ENCODE peak calls at places on chromosomes 5 and 9, in six cellular contexts. F is GM12878, Q is HepG2, A is SK-N-SH, N is HCT116, B is H1. P is an unnamed sample.

GRCh38 chr5:75475364-75475763 is 36.1 kb downstream of the CERT1 start:
- DNase-seq in Q (no peak), A (no peak), F (no peak), N (no peak), B (no peak), P (no peak)

GRCh38 chr9:81789751-81790150 is 100.4 kb upstream of the TLE1 start:
- DNase-seq in Q (no peak), A (no peak), F (no peak), B (no peak), N (no peak), P (no peak)

GRCh38 chr5:32115985-32116384 is 58.1 kb downstream of the GOLPH3 start:
- DNase-seq in F (no peak), Q (no peak), A (no peak), N (no peak), B (no peak), P (no peak)

GRCh38 chr9:36590246-36590645 is 17.6 kb downstream of the MELK start:
- DNase-seq in B (no peak), A (no peak), F (no peak), N (no peak), Q (no peak), P (no peak)

GRCh38 chr9:117696141-117696540 is 8.1 kb upstream of the TLR4 start:
- DNase-seq in B (no peak), Q (no peak), A (no peak), N (no peak), F (no peak), P (no peak)

GRCh38 chr5:1759378-1759970 is 40.2 kb downstream of the MRPL36 start:
- DNase-seq in B (no peak), F (no peak), A (no peak), N (no peak), Q (no peak), P (no peak)

GRCh38 chr5:132764051-132764450 is 13.0 kb downstream of the SEPTIN8 start:
- DNase-seq in N (no peak), A (no peak), F (no peak), B (no peak), Q (no peak), P (no peak)

GRCh38 chr5:135826221-135826525 is 8.3 kb upstream of the SLC25A48 start:
- DNase-seq in N (no peak), F (no peak), A (no peak), Q (no peak), B (no peak), P (no peak)

GRCh38 chr5:6043491-6044310 is 334.6 kb downstream of the MED10 start:
- DNase-seq in Q (no peak), A (no peak), F (no peak), B (no peak), N (no peak), P (no peak)

GRCh38 chr9:121055642-121056143 is 5.6 kb upstream of the C5 start:
- DNase-seq in B (no peak), F (no peak), Q (peak; percentile 83), N (no peak), A (no peak), P (no peak)

GRCh38 chr9:10366171-10366779 is 246.5 kb downstream of the PTPRD start:
- DNase-seq in B (no peak), Q (peak; percentile 32), A (peak; percentile 12), N (peak; percentile 2), F (peak; percentile 13), P (peak; percentile 62)

GRCh38 chr5:168086104-168086610 is 205.3 kb upstream of the WWC1 start:
- DNase-seq in Q (peak; percentile 16), F (no peak), B (no peak), A (no peak), N (no peak), P (peak; percentile 71)

GRCh38 chr9:89844535-89844934 is 239.7 kb downstream of the GADD45G start:
- DNase-seq in Q (no peak), F (no peak), N (no peak), A (no peak), B (no peak), P (peak; percentile 81)

GRCh38 chr5:172123269-172123692 is 64.7 kb downstream of the STK10 start:
- DNase-seq in B (no peak), F (no peak), Q (peak; percentile 55), A (peak; percentile 55), N (no peak), P (no peak)

GRCh38 chr5:142296914-142297417 is 27.9 kb downstream of the SPRY4 start:
- DNase-seq in B (no peak), A (no peak), Q (peak; percentile 77), F (no peak), N (no peak), P (peak; percentile 48)

GRCh38 chr5:159768243-159768642 is 148.0 kb upstream of the ADRA1B start:
- DNase-seq in B (no peak), Q (no peak), A (no peak), F (no peak), N (no peak), P (no peak)

GRCh38 chr9:28001096-28001495 is 427.8 kb upstream of the C9orf72 start:
- DNase-seq in N (no peak), B (peak; percentile 7), Q (no peak), A (no peak), F (no peak), P (no peak)

GRCh38 chr5:138706655-138707480 is 46.4 kb upstream of the CTNNA1 start:
- DNase-seq in N (no peak), Q (no peak), F (no peak), A (no peak), B (no peak), P (no peak)

GRCh38 chr9:120431268-120431667 is 148.7 kb downstream of the CDK5RAP2 start:
- DNase-seq in N (no peak), Q (no peak), A (no peak), F (no peak), B (no peak), P (no peak)

GRCh38 chr5:79508354-79508753 is 5.6 kb downstream of the HOMER1 start:
- DNase-seq in Q (peak; percentile 23), B (no peak), N (no peak), A (no peak), F (no peak), P (peak; percentile 22)

GRCh38 chr5:132205385-132206125 is 22.1 kb downstream of the P4HA2 start:
- DNase-seq in A (no peak), F (no peak), Q (no peak), N (no peak), B (no peak), P (no peak)

GRCh38 chr5:179679014-179679674 is 1.7 kb downstream of the CBY3 start:
- DNase-seq in N (no peak), F (no peak), B (peak; percentile 81), Q (no peak), A (peak; percentile 66), P (no peak)

GRCh38 chr5:39867923-39868322 is 443.1 kb upstream of the DAB2 start:
- DNase-seq in B (no peak), Q (no peak), A (no peak), N (no peak), F (no peak), P (no peak)

GRCh38 chr5:178419196-178419595 is 171.0 kb downstream of the COL23A1 start:
- DNase-seq in F (no peak), B (no peak), A (peak; percentile 23), Q (no peak), N (no peak), P (no peak)

GRCh38 chr5:149127394-149127955 is 13.8 kb upstream of the ABLIM3 start:
- DNase-seq in N (no peak), B (no peak), F (no peak), A (no peak), Q (no peak), P (no peak)

GRCh38 chr5:149125386-149125891 is 15.9 kb upstream of the ABLIM3 start:
- DNase-seq in N (no peak), F (no peak), B (peak; percentile 47), Q (peak; percentile 36), A (no peak), P (peak; percentile 85)

GRCh38 chr5:149129181-149129580 is 12.1 kb upstream of the ABLIM3 start:
- DNase-seq in N (no peak), Q (no peak), B (no peak), A (no peak), F (no peak), P (peak; percentile 91)

GRCh38 chr5:149128023-149128875 is 13.0 kb upstream of the ABLIM3 start:
- DNase-seq in F (no peak), Q (no peak), B (no peak), N (no peak), A (peak; percentile 67), P (peak; percentile 67)

GRCh38 chr5:149126898-149127297 is 14.4 kb upstream of the ABLIM3 start:
- DNase-seq in A (no peak), B (no peak), Q (no peak), N (no peak), F (no peak), P (no peak)
- TF ChIP-seq JUND in A (no peak), B (no peak), Q (no peak), N (no peak), F (no peak), P (no peak)

GRCh38 chr5:161847447-161847846 is 473 bp upstream of the GABRA1 start:
- DNase-seq in B (no peak), Q (no peak), F (no peak), N (no peak), A (no peak), P (no peak)
- TF ChIP-seq JUND in B (no peak), Q (no peak), F (no peak), N (no peak), A (no peak), P (no peak)

DNA sequence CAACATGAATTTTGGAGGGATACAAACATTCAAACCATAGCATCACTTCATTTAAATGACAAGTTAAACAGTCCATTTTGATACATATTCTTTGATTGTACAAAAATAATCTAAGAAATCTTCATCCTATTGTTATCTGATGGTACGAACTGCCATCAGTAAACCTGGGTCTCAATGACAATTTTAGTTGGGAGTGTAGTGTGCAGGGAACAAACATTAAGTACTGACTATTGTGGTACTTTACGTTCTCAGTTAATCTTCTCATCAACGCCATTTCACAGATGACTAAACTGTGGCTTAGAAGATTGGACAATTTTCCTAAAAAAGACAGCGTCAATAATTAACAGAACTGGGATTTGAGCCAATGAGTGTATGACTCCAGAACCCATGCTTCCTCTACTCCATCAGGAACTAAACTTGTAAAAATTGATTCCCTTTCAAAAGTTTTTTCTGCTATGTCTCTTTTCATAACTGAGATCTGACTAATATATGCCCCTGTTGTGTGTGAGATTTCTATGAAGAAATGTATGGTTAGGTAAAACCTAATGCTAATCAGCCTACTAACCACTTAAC is 21.1 kb downstream of the TNPO1 start:
- DNase-seq in B (no peak), F (no peak), Q (no peak), A (no peak), N (no peak), P (no peak)
- TF ChIP-seq JUND in B (no peak), F (no peak), Q (no peak), A (no peak), N (no peak), P (no peak)

GRCh38 chr9:16869140-16869903 is 1.1 kb downstream of the BNC2 start:
- DNase-seq in N (no peak), A (no peak), B (no peak), Q (no peak), F (no peak), P (no peak)
- TF ChIP-seq JUND in N (no peak), A (no peak), B (no peak), Q (no peak), F (no peak), P (no peak)

GRCh38 chr9:138100711-138101349 is 223.2 kb downstream of the CACNA1B start:
- DNase-seq in F (no peak), N (no peak), B (no peak), A (peak; percentile 32), Q (no peak), P (peak; percentile 59)
- TF ChIP-seq JUND in F (no peak), N (no peak), B (no peak), A (no peak), Q (no peak), P (no peak)